ENCODE peak calls at places on chromosomes 1 and 21, in four cellular contexts. N is heart right ventricle, B is GM10248, Y is epithelial cell of esophagus. J is an unnamed sample.

GRCh38 chr1:110605901-110606783 is at the start of gene KCNA2:
- DNase-seq in N (peak; percentile 55), B (no peak), Y (no peak), J (peak; percentile 34)

GRCh38 chr1:7640920-7641319 is 130.2 kb upstream of the VAMP3 start:
- DNase-seq in N (no peak), B (no peak), Y (no peak), J (no peak)

GRCh38 chr1:46183119-46183842 is 7.0 kb upstream of the P3R3URF start:
- DNase-seq in N (peak; percentile 77), B (no peak), Y (peak; percentile 99), J (no peak)

GRCh38 chr1:45282346-45282745 is 44.3 kb upstream of the HPDL start:
- DNase-seq in N (no peak), B (no peak), Y (no peak), J (no peak)

GRCh38 chr21:33541756-33542639 is at the start of gene GART:
- DNase-seq in N (peak; percentile 82), B (peak; percentile 84), Y (peak; percentile 86), J (no peak)

GRCh38 chr21:44972821-44973220 is 33.0 kb downstream of the SLX9 start:
- DNase-seq in N (no peak), B (no peak), Y (no peak), J (no peak)

GRCh38 chr21:38914531-38915385 is 109.0 kb downstream of the ETS2 start:
- DNase-seq in N (no peak), B (no peak), Y (peak; percentile 43), J (no peak)

GRCh38 chr1:153921803-153922075 is 1.0 kb downstream of the GATAD2B start:
- DNase-seq in N (no peak), B (no peak), Y (peak; percentile 21), J (no peak)

GRCh38 chr21:38965910-38966504 is 160.3 kb downstream of the ETS2 start:
- DNase-seq in N (no peak), B (no peak), Y (peak; percentile 82), J (no peak)

GRCh38 chr1:12573015-12573825 is 44.8 kb downstream of the DHRS3 start:
- DNase-seq in N (peak; percentile 60), B (no peak), Y (no peak), J (no peak)

GRCh38 chr1:223038288-223039006 is 104.6 kb downstream of the TLR5 start:
- DNase-seq in N (no peak), B (no peak), Y (no peak), J (no peak)

GRCh38 chr1:60865146-60865545 is 217.2 kb upstream of the NFIA start:
- DNase-seq in N (no peak), B (no peak), Y (no peak), J (no peak)

GRCh38 chr1:239363920-239364319 is 22.4 kb upstream of the CHRM3 start:
- DNase-seq in N (no peak), B (no peak), Y (peak; percentile 2), J (no peak)

GRCh38 chr1:54081306-54082270 is 28.2 kb downstream of the TCEANC2 start:
- DNase-seq in N (peak; percentile 26), B (peak; percentile 66), Y (peak; percentile 95), J (no peak)

GRCh38 chr21:41426656-41427311 is 745 bp downstream of the MX1 start:
- DNase-seq in N (no peak), B (peak; percentile 42), Y (no peak), J (no peak)

GRCh38 chr1:12173631-12174121 is 6.9 kb downstream of the TNFRSF1B start:
- DNase-seq in N (peak; percentile 68), B (peak; percentile 60), Y (no peak), J (no peak)

GRCh38 chr1:246200225-246200624 is 306.9 kb downstream of the SMYD3 start:
- DNase-seq in N (no peak), B (no peak), Y (no peak), J (no peak)

GRCh38 chr1:195568389-195568788 is 1039.9 kb downstream of the KCNT2 start:
- DNase-seq in N (no peak), B (no peak), Y (no peak), J (no peak)

GRCh38 chr1:48182441-48182840 is 40.1 kb upstream of the SLC5A9 start:
- DNase-seq in N (no peak), B (no peak), Y (peak; percentile 15), J (no peak)

GRCh38 chr1:246512230-246512629 is 5.2 kb upstream of the SMYD3 start:
- DNase-seq in N (no peak), B (no peak), Y (no peak), J (no peak)

GRCh38 chr1:172239894-172240293 is 180.6 kb upstream of the C1orf105 start:
- DNase-seq in N (no peak), B (no peak), Y (no peak), J (no peak)

GRCh38 chr1:42335050-42335808 is at the start of gene FOXJ3:
- DNase-seq in N (peak; percentile 95), B (peak; percentile 95), Y (peak; percentile 97), J (peak; percentile 72)

GRCh38 chr1:113191579-113192076 is 118.6 kb downstream of the LRIG2 start:
- DNase-seq in N (no peak), B (no peak), Y (peak; percentile 59), J (no peak)

DNA sequence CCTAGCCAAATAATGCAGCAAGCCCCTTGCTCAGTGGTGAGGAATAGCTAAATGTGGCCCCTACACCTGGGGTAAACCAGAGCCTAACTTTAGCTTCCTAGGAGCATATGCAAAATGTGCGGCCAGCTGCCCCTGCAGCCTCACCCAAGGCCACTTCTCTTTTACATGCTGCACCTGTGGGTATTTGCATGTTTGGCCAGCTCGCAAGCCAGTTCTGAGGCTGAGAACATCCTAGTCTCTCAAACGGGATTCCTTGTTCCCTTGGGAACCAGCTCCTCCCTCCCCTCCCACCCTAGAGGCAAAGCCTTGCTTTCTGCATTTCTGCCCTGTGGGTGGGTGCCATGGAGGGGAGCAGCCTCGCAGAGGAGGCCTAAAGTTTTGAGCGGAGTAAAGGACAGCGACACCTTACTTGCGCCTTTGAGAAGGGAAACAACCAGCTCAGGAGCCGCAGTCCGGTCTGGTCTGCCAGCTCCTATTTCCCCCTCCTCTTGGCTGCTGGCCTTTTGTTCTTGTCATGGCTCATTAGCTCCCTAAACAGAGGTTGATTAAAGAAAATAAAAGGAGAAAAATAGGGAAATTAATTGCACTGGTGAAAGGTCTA is 68.5 kb downstream of the TEX35 start:
- DNase-seq in N (no peak), B (no peak), Y (no peak), J (no peak)
- TF ChIP-seq CTCF in N (no peak), B (no peak), Y (no peak), J (no peak)

GRCh38 chr1:98398649-98399048 is 262.9 kb upstream of the SNX7 start:
- DNase-seq in N (no peak), B (no peak), Y (no peak), J (no peak)
- TF ChIP-seq CTCF in N (no peak), B (no peak), Y (no peak), J (no peak)

DNA sequence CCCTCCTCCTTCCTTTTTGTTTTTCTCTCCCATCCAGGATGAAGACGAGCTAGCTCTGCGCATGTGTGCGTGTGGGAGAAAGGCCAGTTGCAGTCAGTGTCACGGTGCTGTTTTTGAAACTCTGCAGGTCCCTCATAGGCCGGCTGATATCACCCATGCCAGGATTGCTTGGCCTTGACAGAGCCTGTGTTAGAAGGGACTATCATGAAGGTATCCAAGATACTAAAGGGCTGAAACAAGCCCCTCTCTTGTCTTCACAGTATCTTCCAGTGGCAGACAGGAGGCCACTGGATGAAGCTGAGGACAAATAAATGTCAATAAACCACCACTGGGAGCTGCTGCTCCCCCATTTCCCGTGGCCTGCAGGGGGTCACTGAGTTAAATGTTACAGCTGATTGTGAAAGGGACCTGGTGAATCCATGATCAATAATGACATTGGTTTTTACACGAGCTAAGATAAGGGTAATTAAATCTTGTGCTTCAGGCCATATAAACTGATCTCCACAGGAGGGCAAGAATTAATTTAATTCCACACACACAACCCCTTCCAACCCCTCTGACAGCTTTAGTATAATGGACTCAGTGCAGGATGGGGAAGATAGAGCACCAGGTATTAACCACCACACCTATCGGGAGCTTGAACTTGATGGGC is 64.6 kb upstream of the TARBP1 start:
- DNase-seq in N (peak; percentile 75), B (no peak), Y (no peak), J (no peak)
- TF ChIP-seq CTCF in N (peak; percentile 38), B (no peak), Y (no peak), J (no peak)

GRCh38 chr1:78797108-78797781 is 147.6 kb downstream of the IFI44 start:
- DNase-seq in N (no peak), B (no peak), Y (no peak), J (no peak)
- TF ChIP-seq CTCF in N (no peak), B (no peak), Y (no peak), J (no peak)